ENCODE peak calls at places on chromosomes 4 and X, in four cellular contexts. S is astrocyte, T is HepG2, P is GM23248. B is an unnamed sample. For H3K4me1, the result is how much of the 10 kb centered on the place peaks cover.

GRCh38 chr4:106287353-106287969 is 28.5 kb downstream of the TBCK start:
- DNase-seq in T (peak), S (peak), P (peak), B (peak)

GRCh38 chrX:133365886-133366611 is 49.2 kb downstream of the GPC4 start:
- DNase-seq in S (peak), P (peak), T (no peak), B (peak)

GRCh38 chrX:7993873-7994272 is 66.7 kb upstream of the PNPLA4 start:
- DNase-seq in S (no peak), P (no peak), T (peak), B (no peak)

GRCh38 chr4:75881476-75881875 is 20.8 kb downstream of the PPEF2 start:
- DNase-seq in T (no peak), S (no peak), P (no peak), B (no peak)

GRCh38 chr4:160825644-160826338 is 1338.0 kb downstream of the FSTL5 start:
- DNase-seq in S (no peak), P (no peak), T (no peak), B (no peak)

GRCh38 chrX:41837270-41837944 is 85.9 kb downstream of the CASK start:
- DNase-seq in S (no peak), T (no peak), P (no peak), B (no peak)

GRCh38 chr4:31020363-31020762 is 300.2 kb downstream of the PCDH7 start:
- DNase-seq in T (no peak), S (no peak), P (no peak), B (no peak)

GRCh38 chrX:134512566-134512965 is 52.6 kb downstream of the HPRT1 start:
- DNase-seq in P (peak), S (peak), T (peak), B (peak)

GRCh38 chr4:98746530-98746929 is 88.1 kb upstream of the TSPAN5 start:
- DNase-seq in S (peak), P (no peak), T (no peak), B (peak)

GRCh38 chr4:127936974-127937373 is 28.0 kb downstream of the MFSD8 start:
- DNase-seq in P (peak), T (no peak), S (peak), B (peak)

GRCh38 chr4:98623126-98623802 is 35.1 kb downstream of the TSPAN5 start:
- DNase-seq in S (no peak), P (no peak), T (no peak), B (no peak)

GRCh38 chr4:81519856-81520255 is 48.1 kb upstream of the RASGEF1B start:
- DNase-seq in T (no peak), P (no peak), S (no peak), B (no peak)

GRCh38 chr4:173074501-173074946 is 94.1 kb upstream of the GALNT7 start:
- DNase-seq in T (no peak), P (peak), S (peak), B (no peak)

GRCh38 chr4:162872001-162872400 is 294.7 kb downstream of the NAF1 start:
- DNase-seq in P (no peak), S (no peak), T (no peak), B (no peak)

GRCh38 chr4:56575820-56576429 is 70.3 kb downstream of the ARL9 start:
- DNase-seq in P (peak), S (peak), T (peak), B (peak)

GRCh38 chr4:183326853-183327252 is 4.6 kb upstream of the CLDN24 start:
- DNase-seq in T (peak), S (no peak), P (peak), B (no peak)

GRCh38 chr4:148225639-148226038 is 216.6 kb downstream of the NR3C2 start:
- DNase-seq in T (no peak), S (peak), P (peak), B (no peak)

GRCh38 chrX:105695451-105695850 is 126.9 kb upstream of the NRK start:
- DNase-seq in S (peak), T (no peak), P (no peak), B (no peak)

GRCh38 chr4:79442422-79442821 is 34.4 kb upstream of the GK2 start:
- DNase-seq in S (peak), P (peak), T (no peak), B (no peak)

GRCh38 chr4:168589154-168589553 is 92.3 kb downstream of the PALLD start:
- DNase-seq in S (peak), T (no peak), P (peak), B (no peak)

GRCh38 chr4:183763990-183764754 is 105.1 kb downstream of the TRAPPC11 start:
- DNase-seq in P (no peak), T (no peak), S (no peak), B (no peak)

GRCh38 chr4:100289530-100289888 is 99.2 kb upstream of the DDIT4L start:
- DNase-seq in P (peak), S (peak), T (no peak), B (no peak)

GRCh38 chrX:121150217-121150616 is 102.8 kb downstream of the GLUD2 start:
- DNase-seq in T (no peak), P (no peak), S (no peak), B (no peak)

GRCh38 chrX:134634691-134635090 is 23.6 kb downstream of the PLAC1 start:
- DNase-seq in P (peak), T (no peak), S (peak), B (no peak)

GRCh38 chr4:111450867-111451266 is 694.4 kb upstream of the FAM241A start:
- DNase-seq in P (peak), S (peak), T (no peak), B (no peak)

GRCh38 chr4:38803833-38804653 is 548 bp downstream of the TLR1 start:
- DNase-seq in S (no peak), P (no peak), T (no peak), B (no peak)

GRCh38 chr4:82775243-82775642 is 23.4 kb downstream of the SCD5 start:
- DNase-seq in S (no peak), P (no peak), T (no peak), B (no peak)

GRCh38 chr4:70833701-70834100 is 6.0 kb downstream of the GRSF1 start:
- DNase-seq in P (peak), T (no peak), S (peak), B (no peak)

GRCh38 chr4:8844976-8845690 is 26.5 kb downstream of the HMX1 start:
- DNase-seq in P (no peak), S (no peak), T (no peak), B (no peak)

GRCh38 chr4:75477201-75477600 is 37.0 kb downstream of the RCHY1 start:
- DNase-seq in S (no peak), T (no peak), P (no peak), B (no peak)

GRCh38 chrX:48714573-48714972 is 18.0 kb downstream of the SUV39H1 start:
- DNase-seq in P (peak), T (no peak), S (no peak), B (no peak)

GRCh38 chr4:134634301-134634700 is 432.7 kb upstream of the PABPC4L start:
- DNase-seq in S (no peak), P (no peak), T (no peak), B (no peak)

GRCh38 chr4:134632056-134632455 is 430.5 kb upstream of the PABPC4L start:
- DNase-seq in S (peak), P (no peak), T (no peak), B (peak)

DNA sequence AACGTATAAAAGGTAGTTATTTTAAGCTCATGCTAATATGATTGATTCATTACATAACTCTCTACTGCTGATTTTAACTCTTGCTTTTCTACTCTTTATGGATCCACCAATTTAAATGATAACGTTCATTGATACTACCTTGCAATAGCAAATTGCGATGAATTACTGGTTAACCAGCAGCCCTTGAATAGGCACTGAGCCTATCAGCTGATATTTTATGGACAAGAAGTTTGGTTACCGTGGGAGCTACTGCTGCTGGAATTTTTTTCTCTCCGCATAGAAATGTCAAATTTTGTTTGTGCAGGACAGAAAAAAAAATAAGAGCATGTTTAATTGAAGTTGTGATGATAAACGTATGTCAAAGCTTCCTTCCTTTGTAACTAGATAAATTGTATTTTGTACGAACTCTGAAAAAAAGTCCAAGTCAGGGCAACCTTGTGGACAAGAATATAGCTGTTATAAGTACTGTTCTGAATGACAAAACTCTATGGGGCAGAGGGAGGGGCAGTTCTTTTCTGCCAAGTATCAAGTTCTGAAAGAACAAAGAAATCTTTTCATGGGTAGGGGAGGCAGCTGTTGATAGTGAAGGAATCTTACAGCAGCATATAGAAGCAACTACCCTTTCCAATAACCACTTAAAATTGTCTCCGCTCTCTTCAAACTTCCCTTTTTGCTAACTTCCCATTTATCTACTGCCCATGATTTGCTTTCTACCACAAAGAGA is 434.9 kb upstream of the PABPC4L start:
- DNase-seq in S (no peak), P (no peak), T (no peak), B (no peak)
- H2AFZ ChIP-seq in S (no peak), P (no peak), T (no peak), B (no peak)

GRCh38 chr4:165927815-165928214 is 54.8 kb downstream of the TLL1 start:
- DNase-seq in S (no peak), T (no peak), P (no peak), B (no peak)

GRCh38 chr4:165928601-165929000 is 55.6 kb downstream of the TLL1 start:
- DNase-seq in P (no peak), T (no peak), S (no peak), B (no peak)

GRCh38 chr4:165929662-165930061 is 56.6 kb downstream of the TLL1 start:
- DNase-seq in S (no peak), T (no peak), P (no peak), B (no peak)

GRCh38 chr4:165927366-165927765 is 54.3 kb downstream of the TLL1 start:
- DNase-seq in P (no peak), S (no peak), T (no peak), B (no peak)

GRCh38 chr4:165931741-165932140 is 58.7 kb downstream of the TLL1 start:
- DNase-seq in T (no peak), P (no peak), S (no peak), B (no peak)
- H3K4me1 ChIP-seq in T (under half), P (under half), S (under half), B (under half)

GRCh38 chrX:74262472-74263209 is 41.3 kb upstream of the ZCCHC13 start:
- DNase-seq in S (no peak), T (no peak), P (no peak), B (no peak)

DNA sequence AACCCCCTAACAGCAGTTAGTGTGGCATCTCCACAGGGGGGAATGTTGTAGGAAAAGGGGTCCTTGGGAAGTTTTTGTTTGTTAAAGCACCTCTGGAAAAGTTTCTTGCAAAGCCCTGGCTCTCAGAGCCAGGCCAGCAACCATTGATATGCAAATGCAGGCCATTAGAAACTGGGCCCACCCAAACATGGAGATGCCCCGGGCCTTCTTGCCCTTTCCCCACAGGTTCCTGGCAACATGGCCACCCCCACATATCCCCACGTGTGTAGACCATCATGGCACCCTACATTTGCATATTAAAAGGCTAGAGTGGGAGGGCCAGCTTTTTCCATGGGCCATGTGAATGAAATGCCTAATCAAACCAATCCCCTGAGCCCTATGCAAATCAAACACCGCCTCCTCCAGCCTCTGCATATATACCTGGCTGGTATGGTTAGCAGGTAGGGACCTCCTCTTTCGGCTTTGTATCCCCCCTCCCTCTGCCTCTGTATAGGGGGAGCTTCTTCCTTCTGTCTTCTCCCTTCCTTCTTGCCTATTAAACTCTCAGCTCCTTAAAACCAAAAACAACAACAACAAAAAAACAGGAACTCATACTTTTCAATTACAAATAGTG is 44.0 kb upstream of the ZCCHC13 start:
- DNase-seq in S (no peak), P (no peak), T (no peak), B (no peak)
- H3K4me2 ChIP-seq in S (no peak), P (no peak), T (no peak), B (no peak)

DNA sequence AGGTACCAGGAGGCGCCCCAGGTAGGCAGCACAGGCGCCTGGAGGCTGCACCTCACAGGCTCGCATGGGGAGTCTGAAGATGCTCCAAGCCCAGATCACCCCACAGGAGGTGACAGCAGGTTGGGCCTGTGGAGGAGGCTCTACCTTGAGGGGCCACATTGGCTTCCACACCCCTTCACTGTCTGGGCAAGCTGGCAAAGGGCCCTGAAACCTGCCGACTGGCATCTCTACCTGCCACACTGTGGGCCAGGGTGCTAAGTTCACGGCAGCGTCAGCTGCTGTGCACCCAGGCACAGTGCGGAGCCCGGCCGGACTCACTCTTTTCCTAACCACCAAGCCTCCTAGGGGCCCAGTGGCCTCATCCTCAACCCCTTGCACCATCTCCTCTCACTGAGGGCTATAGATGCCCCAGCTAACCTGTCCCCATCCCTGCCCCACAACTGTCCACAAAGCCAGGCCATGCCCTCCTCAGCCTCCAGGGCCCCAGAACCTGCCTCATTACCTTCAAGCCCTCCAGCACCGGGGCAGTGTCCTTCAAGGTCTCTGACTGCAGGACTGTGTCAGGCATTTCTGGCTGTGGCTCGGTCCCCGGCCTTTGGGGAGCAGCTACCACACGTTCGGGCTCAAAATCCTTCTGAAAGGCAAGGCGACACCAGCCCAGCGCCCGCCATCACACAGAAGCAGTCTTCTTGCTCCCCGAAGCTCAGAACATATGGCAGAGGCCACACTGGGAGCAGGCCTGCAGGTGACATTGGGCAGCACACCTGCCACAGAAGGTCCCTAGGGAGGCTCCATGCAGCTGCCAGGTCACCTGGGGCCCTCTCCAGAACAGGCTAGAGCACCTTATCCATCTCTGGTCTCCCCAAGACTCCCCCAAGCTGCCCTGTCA is 28.8 kb downstream of the FGFR3 start:
- DNase-seq in S (no peak), P (no peak), T (no peak), B (peak)
- H2AFZ ChIP-seq in S (no peak), P (no peak), T (no peak), B (no peak)

GRCh38 chr4:143364063-143364462 is 27.4 kb downstream of the GAB1 start:
- DNase-seq in S (no peak), P (no peak), T (no peak), B (no peak)
- H3K4me1 ChIP-seq in S (under half), P (under half), T (under half), B (under half)

GRCh38 chr4:52998413-52998812 is 136.3 kb downstream of the RASL11B start:
- DNase-seq in T (no peak), P (no peak), S (no peak), B (no peak)
- H3K4me2 ChIP-seq in T (no peak), P (no peak), S (no peak), B (no peak)

GRCh38 chr4:1720163-1720983 is 750 bp downstream of the TMEM129 start:
- DNase-seq in T (no peak), S (no peak), P (peak), B (peak)

GRCh38 chr4:1721003-1721665 is at the start of the genes TACC3 and TMEM129:
- DNase-seq in S (peak), T (peak), P (peak), B (peak)

GRCh38 chr4:1723131-1723801 is 1.9 kb downstream of the TACC3 start:
- DNase-seq in P (no peak), S (no peak), T (no peak), B (peak)

GRCh38 chr4:1721666-1722550 is 587 bp downstream of the TACC3 start:
- DNase-seq in T (no peak), S (no peak), P (peak), B (peak)

GRCh38 chr4:1722551-1723071 is 1.3 kb downstream of the TACC3 start:
- DNase-seq in P (no peak), S (no peak), T (no peak), B (peak)
- H2AFZ ChIP-seq in P (no peak), S (no peak), T (no peak), B (peak)

B was measured in osteoblast.